ENCODE peak calls at places on chromosomes 16 and 17, in four cellular contexts. One of them, this sample, is unnamed.

GRCh38 chr17:69246726-69247375 is 18.2 kb upstream of the ABCA10 start:
- DNase-seq in H1: no peak
- DNase-seq in A549: peak; percentile 31
- DNase-seq in WTC11: no peak
- DNase-seq in this sample: peak; percentile 69

GRCh38 chr17:69690531-69690930 is 276.0 kb downstream of the MAP2K6 start:
- DNase-seq in A549: no peak
- DNase-seq in H1: no peak
- DNase-seq in WTC11: no peak
- DNase-seq in this sample: no peak

GRCh38 chr16:88310796-88311605 is 71.8 kb upstream of the ZNF469 start:
- DNase-seq in WTC11: no peak
- DNase-seq in H1: no peak
- DNase-seq in A549: no peak
- DNase-seq in this sample: no peak

GRCh38 chr17:38449364-38449763 is 21.1 kb downstream of the ARHGAP23 start:
- DNase-seq in H1: no peak
- DNase-seq in A549: no peak
- DNase-seq in WTC11: peak; percentile 47
- DNase-seq in this sample: peak; percentile 21

GRCh38 chr17:7848131-7848579 is 6.7 kb upstream of the TMEM88 start:
- DNase-seq in H1: no peak
- DNase-seq in WTC11: no peak
- DNase-seq in A549: no peak
- DNase-seq in this sample: no peak

GRCh38 chr17:59498421-59499307 is 66.7 kb upstream of the DHX40 start:
- DNase-seq in WTC11: no peak
- DNase-seq in H1: no peak
- DNase-seq in A549: no peak
- DNase-seq in this sample: no peak

GRCh38 chr17:83068641-83069570 is 10.5 kb upstream of the METRNL start:
- DNase-seq in A549: no peak
- DNase-seq in H1: no peak
- DNase-seq in WTC11: no peak
- DNase-seq in this sample: no peak

GRCh38 chr17:9648521-9649110 is 3.3 kb downstream of the USP43 start:
- DNase-seq in H1: no peak
- DNase-seq in WTC11: peak; percentile 34
- DNase-seq in A549: peak; percentile 24
- DNase-seq in this sample: no peak

GRCh38 chr17:31216053-31216751 is 80.8 kb downstream of the OMG start:
- DNase-seq in H1: no peak
- DNase-seq in A549: peak; percentile 23
- DNase-seq in WTC11: no peak
- DNase-seq in this sample: peak; percentile 68
- TF ChIP-seq JUN in H1: no peak
- TF ChIP-seq JUN in A549: no peak
- TF ChIP-seq JUN in WTC11: no peak
- TF ChIP-seq JUN in this sample: no peak

DNA sequence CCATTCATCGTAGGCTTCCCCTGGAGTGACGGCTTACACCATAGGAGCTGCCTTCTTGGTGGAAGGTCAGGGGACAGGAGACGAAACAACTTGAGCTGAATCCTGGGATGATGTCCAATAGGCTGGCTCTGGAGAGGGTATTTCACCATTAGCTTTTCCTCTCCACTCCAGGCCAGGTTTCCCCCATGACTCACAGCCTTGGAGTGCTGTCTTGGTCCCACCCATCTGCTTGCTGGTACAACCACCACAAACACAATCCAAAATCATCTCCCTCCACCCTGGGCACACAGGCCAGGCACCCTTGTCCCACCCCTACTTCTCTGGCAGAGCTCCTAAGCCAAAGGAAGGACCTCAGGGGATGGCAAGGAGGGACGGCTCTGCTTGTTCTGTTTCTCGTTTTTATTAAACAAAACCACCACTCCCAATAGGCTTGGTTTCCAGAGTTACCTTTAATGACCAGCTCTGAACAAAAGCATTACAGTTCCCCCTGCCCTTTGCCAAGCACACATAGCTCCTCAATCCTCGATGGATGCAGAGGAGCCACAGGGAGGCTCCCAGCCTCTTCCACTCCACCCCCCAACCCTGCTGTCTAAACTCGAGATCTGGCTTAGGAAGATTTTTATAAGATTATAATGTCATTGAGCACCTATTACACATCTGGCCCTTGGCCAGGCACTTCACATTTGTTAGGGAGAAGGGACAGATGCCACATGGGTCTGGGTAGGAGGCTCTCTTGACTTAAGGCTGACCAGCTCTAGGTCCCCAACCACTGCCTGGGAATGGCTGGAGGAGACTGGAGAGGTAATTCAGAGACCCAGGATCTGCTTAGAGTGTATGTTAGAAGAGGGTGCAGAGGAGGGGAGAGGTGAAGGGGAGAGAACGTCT is 13.3 kb downstream of the CAVIN1 start:
- DNase-seq in H1: no peak
- DNase-seq in WTC11: no peak
- DNase-seq in A549: peak; percentile 99
- DNase-seq in this sample: peak; percentile 90
- TF ChIP-seq JUN in H1: no peak
- TF ChIP-seq JUN in WTC11: no peak
- TF ChIP-seq JUN in A549: no peak
- TF ChIP-seq JUN in this sample: no peak

GRCh38 chr17:40779181-40779909 is 3.0 kb downstream of the KRT27 start:
- DNase-seq in A549: peak; percentile 53
- DNase-seq in WTC11: peak; percentile 35
- DNase-seq in H1: no peak
- DNase-seq in this sample: no peak
- TF ChIP-seq JUN in A549: no peak
- TF ChIP-seq JUN in WTC11: no peak
- TF ChIP-seq JUN in H1: no peak
- TF ChIP-seq JUN in this sample: no peak

GRCh38 chr16:67191995-67192681 is at the start of gene E2F4:
- DNase-seq in WTC11: peak; percentile 86
- DNase-seq in H1: peak; percentile 88
- DNase-seq in A549: peak; percentile 90
- DNase-seq in this sample: peak; percentile 88

GRCh38 chr16:67191410-67191994 is 453 bp upstream of the E2F4 start:
- DNase-seq in H1: no peak
- DNase-seq in WTC11: no peak
- DNase-seq in A549: no peak
- DNase-seq in this sample: no peak

GRCh38 chr16:67190448-67191399 is 788 bp upstream of the EXOC3L1 start:
- DNase-seq in WTC11: no peak
- DNase-seq in A549: no peak
- DNase-seq in H1: no peak
- DNase-seq in this sample: no peak

GRCh38 chr16:67194257-67194656 is 2.3 kb downstream of the E2F4 start:
- DNase-seq in A549: no peak
- DNase-seq in H1: no peak
- DNase-seq in WTC11: no peak
- DNase-seq in this sample: no peak

DNA sequence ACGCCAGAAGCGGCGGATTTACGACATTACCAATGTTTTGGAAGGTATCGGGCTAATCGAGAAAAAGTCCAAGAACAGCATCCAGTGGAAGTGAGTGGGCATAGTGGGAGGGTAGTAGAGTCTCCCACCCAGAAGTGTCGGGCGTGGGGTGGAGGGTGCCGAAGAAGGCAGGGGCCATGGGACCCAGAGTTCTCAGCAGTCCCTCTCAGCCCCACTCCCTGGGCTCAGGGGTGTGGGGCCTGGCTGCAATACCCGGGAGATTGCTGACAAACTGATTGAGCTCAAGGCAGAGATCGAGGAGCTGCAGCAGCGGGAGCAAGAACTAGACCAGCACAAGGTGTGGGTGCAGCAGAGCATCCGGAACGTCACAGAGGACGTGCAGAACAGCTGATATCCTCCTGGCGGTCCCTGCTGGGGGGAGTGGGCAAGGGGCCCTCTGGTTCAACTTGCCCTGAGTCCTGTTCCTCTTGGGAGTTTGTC is 866 bp downstream of the E2F4 start:
- DNase-seq in H1: no peak
- DNase-seq in A549: no peak
- DNase-seq in WTC11: no peak
- DNase-seq in this sample: no peak
- TF ChIP-seq JUN in H1: no peak
- TF ChIP-seq JUN in A549: no peak
- TF ChIP-seq JUN in WTC11: no peak
- TF ChIP-seq JUN in this sample: no peak

DNA sequence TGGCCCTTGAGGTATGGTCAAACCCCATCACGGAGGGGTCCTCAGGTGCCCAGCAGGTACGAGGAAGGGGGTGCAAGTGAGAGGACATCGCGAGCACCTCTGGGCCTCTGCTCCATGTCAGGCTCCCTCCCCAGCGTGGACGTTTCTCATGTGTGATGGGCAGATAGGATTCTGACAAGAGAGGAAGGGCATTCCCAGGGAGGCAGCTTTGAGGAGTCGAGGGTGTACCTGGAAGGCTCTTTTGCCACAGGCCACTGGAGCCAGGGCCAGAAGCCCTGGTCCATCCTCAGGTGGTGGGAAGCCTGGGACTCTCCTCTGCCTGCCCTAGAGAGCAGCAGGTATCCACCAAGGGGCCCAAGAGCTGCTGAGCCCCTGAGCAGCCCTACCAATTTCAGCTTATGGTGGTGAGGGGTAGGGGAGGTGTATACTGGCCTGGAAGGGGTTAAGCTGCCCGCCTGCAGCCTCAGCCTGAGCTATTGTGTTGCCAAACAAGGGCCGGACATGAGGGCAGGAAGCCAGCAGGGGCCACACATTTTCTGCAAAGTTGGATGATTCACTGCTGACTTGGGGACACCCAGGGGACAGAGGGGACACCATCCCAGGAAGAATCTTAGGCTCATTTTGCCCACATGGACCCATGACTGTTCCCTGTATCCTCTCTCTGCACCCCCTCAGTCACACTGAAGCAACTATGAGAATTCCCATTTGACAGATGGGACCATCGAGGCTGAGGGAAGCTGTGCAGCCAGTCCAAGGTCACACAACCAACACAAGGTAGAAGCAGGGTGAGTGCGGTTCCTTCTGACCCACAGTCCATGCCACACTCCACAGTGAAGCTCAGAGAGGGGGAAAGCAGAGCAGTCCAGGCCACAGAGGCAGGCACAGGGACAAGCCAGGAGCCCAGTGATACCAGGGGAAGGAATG is 1.7 kb downstream of the CDH5 start:
- DNase-seq in A549: no peak
- DNase-seq in WTC11: no peak
- DNase-seq in H1: no peak
- DNase-seq in this sample: peak; percentile 72
- TF ChIP-seq JUN in A549: no peak
- TF ChIP-seq JUN in WTC11: no peak
- TF ChIP-seq JUN in H1: no peak
- TF ChIP-seq JUN in this sample: peak; percentile 23

GRCh38 chr16:77194295-77195231 is 3.6 kb downstream of the MON1B start:
- DNase-seq in A549: no peak
- DNase-seq in H1: peak; percentile 20
- DNase-seq in WTC11: no peak
- DNase-seq in this sample: no peak

GRCh38 chr16:77190478-77191258 is at the start of gene MON1B:
- DNase-seq in WTC11: peak; percentile 95
- DNase-seq in A549: peak; percentile 99
- DNase-seq in H1: peak; percentile 89
- DNase-seq in this sample: peak; percentile 99

GRCh38 chr16:77193377-77193776 is 2.4 kb downstream of the MON1B start:
- DNase-seq in A549: no peak
- DNase-seq in H1: no peak
- DNase-seq in WTC11: no peak
- DNase-seq in this sample: no peak

GRCh38 chr16:77190190-77190477 is 856 bp upstream of the MON1B start:
- DNase-seq in A549: no peak
- DNase-seq in H1: no peak
- DNase-seq in WTC11: no peak
- DNase-seq in this sample: no peak

GRCh38 chr16:77191259-77191969 is 424 bp downstream of the MON1B start:
- DNase-seq in WTC11: no peak
- DNase-seq in H1: no peak
- DNase-seq in A549: no peak
- DNase-seq in this sample: no peak
- TF ChIP-seq JUN in WTC11: no peak
- TF ChIP-seq JUN in H1: no peak
- TF ChIP-seq JUN in A549: no peak
- TF ChIP-seq JUN in this sample: no peak

This sample was measured in endothelial cell of umbilical vein.